ENCODE peak calls at places on chromosomes 16 and 17, in four cellular contexts. H, Z, L and G are unnamed samples.

GRCh38 chr16:88287219-88287618 is 95.5 kb upstream of the ZNF469 start:
- DNase-seq in L (no peak), H (no peak), Z (no peak), G (peak)

GRCh38 chr17:80850817-80851216 is 140.8 kb upstream of the CHMP6 start:
- DNase-seq in H (no peak), Z (no peak), L (no peak), G (no peak)

GRCh38 chr16:86536621-86537020 is 18.4 kb downstream of the MTHFSD start:
- DNase-seq in H (no peak), Z (no peak), L (no peak), G (no peak)

GRCh38 chr17:45895969-45896793 is 1.8 kb downstream of the MAPT start:
- DNase-seq in H (no peak), L (no peak), Z (no peak), G (no peak)

GRCh38 chr17:55356440-55357328 is 65.0 kb downstream of the MMD start:
- DNase-seq in Z (peak), L (peak), H (peak), G (peak)

GRCh38 chr17:512926-513325 is 160.3 kb upstream of the RPH3AL start:
- DNase-seq in L (no peak), Z (no peak), H (peak), G (no peak)

GRCh38 chr17:76384222-76384986 is at the start of gene SPHK1:
- DNase-seq in Z (peak), L (peak), H (peak), G (peak)

GRCh38 chr17:69344939-69345338 is 18.0 kb upstream of the ABCA5 start:
- DNase-seq in H (no peak), Z (no peak), L (no peak), G (no peak)

GRCh38 chr17:38459556-38459955 is 31.3 kb downstream of the ARHGAP23 start:
- DNase-seq in L (no peak), H (no peak), Z (no peak), G (peak)

DNA sequence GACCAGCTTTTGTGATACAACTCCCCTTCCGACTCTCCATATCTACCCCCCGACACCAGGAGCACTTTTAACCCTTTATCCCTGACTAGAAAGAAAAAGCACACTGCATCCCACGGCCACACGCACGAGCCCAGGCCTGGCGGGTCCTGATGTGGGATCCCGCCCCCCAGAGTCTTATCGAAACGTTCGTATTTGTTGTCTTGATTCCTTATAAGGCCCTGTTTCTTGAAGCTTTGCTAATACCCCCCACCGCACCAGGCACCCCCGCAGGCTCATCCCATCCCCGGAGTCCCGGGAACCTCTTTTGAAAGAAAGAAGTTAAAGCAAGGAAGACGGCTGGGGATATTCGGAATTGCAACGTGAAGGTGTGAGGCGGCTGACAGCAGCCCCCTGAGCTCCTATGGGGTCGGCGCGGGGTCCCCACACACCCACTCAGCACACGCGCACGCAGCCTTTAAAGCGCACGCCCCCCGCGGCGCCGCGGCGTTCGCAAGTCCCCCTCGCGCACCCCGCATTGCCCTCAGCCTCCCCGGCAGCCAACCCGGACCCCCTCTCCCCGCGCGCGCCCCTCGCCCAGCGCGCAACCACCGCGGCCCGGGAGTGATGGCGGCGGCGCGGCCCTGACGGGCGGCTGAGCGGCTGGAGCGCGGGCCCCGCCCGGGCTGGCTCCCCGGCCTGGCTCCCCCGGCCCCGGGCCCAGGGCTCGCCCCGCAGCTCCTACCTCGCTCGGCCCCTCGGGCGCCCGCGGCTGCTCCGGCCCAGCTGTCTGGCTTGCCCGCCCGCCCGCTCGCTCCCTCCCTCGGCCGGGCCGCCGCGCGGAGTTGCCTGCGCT is 448 bp downstream of the STAT5B start:
- DNase-seq in L (no peak), Z (no peak), H (no peak), G (peak)
- TF ChIP-seq POLR2A in L (no peak), Z (peak), H (no peak), G (peak)

DNA sequence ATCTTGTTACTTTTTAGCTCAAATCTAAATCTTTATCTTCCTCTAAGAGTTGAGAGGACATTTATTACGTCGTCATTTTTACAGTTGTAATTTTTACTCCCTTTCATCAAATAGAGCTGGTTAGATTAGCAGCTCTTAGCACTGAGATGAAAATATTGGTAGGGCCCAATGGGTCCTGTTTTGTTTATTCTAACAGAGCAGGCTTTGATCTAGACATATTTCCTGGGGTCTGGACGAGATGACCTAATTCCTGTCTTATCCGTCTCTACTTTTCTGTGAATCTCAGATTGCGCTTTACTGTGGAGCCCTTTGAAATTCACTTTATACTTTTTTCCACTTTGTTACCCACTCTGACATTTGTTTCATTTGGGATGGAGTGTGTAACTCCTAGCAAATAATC is 18.6 kb downstream of the SALL1 start:
- DNase-seq in H (no peak), Z (no peak), L (no peak), G (no peak)
- TF ChIP-seq POLR2A in H (no peak), Z (no peak), L (no peak), G (no peak)

GRCh38 chr17:67137026-67137370 is 92.6 kb downstream of the CACNG1 start:
- DNase-seq in H (no peak), L (no peak), Z (no peak), G (no peak)

GRCh38 chr17:67139289-67139688 is 94.9 kb downstream of the CACNG1 start:
- DNase-seq in Z (no peak), H (no peak), L (no peak), G (no peak)

GRCh38 chr17:67137860-67138259 is 93.5 kb downstream of the CACNG1 start:
- DNase-seq in Z (no peak), H (no peak), L (no peak), G (no peak)

GRCh38 chr17:67138392-67138791 is 94.0 kb downstream of the CACNG1 start:
- DNase-seq in L (no peak), Z (no peak), H (no peak), G (no peak)

DNA sequence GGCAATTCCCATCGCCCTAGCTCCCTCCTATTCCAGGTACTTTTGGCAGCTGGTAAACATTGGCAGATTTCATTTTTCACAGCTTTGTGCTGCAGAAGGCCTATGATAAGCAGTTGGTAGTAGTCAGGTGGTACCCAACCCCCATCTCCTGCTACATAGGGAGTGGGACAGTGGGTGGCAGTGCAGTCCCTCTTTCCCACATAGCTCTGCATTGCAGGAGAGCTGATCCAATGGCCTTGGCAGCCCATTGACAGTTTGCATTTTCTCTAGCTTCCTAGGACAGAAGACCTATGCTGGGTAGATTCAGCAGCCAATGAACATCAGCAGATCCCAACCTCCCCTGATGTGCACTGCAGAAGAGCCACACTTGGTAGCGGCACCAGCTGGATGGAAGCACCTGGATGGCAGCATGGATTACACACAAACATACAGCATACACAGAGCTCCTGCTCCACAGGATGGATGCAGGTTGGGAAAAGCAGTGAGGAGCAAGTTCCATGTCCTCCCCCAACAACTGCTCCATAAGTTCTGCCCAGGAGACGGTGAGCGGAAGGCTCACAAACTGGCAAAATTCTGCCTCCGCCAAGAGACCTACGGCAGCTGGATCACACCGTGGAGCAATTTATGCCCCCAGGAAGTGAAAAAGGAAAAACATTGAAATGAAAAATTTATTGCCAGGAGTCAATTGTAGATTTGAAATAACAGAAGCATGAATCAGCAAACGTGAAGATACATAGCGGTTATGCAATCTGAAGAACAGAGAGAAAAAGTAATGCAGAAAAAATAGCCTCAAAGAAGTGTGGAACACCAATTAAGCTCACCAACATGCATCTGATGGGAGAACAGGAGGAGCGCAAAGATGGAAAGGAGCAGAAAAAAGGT is 95.7 kb downstream of the CACNG1 start:
- DNase-seq in H (peak), Z (no peak), L (no peak), G (peak)
- TF ChIP-seq POLR2A in H (no peak), Z (no peak), L (no peak), G (no peak)

GRCh38 chr16:35639233-35640205 is 2180.1 kb downstream of the TP53TG3F start:
- DNase-seq in H (no peak), Z (no peak), L (no peak), G (no peak)
- TF ChIP-seq POLR2A in H (no peak), Z (no peak), L (no peak), G (no peak)

GRCh38 chr17:64783556-64784352 is 121.6 kb upstream of the SMURF2 start:
- DNase-seq in Z (peak), L (no peak), H (no peak), G (no peak)

GRCh38 chr17:64781810-64782555 is 119.9 kb upstream of the SMURF2 start:
- DNase-seq in L (no peak), H (no peak), Z (peak), G (no peak)

GRCh38 chr17:64785050-64785449 is 122.9 kb upstream of the SMURF2 start:
- DNase-seq in L (no peak), H (no peak), Z (peak), G (no peak)

GRCh38 chr17:64786337-64786736 is 124.2 kb upstream of the SMURF2 start:
- DNase-seq in L (no peak), H (no peak), Z (peak), G (no peak)

DNA sequence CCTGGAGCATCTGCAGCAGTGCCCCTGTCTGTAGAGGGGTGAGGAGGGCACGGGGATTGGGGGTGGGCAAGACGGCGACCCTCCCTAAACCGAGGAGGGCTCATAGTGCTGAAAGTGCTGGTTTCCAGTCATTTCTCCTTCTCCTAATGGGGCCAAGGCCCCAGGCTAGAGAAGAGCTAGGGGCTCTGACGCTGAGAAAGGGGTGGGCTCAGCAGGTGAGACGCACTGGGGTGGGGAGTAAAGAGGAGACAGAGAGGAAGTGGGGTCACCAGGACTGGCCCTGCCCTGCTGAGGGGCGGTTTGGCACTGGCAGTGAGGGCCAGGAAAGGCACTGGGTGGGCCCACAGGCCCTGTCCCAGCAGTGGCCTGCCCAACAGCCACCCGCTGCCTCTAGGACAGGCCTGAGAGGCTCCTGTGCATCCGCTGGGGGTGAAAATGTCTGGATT is 122.3 kb upstream of the SMURF2 start:
- DNase-seq in H (no peak), L (no peak), Z (peak), G (no peak)
- TF ChIP-seq POLR2A in H (no peak), L (no peak), Z (no peak), G (no peak)